ENCODE peak calls at places on chromosome 1, in seven cellular contexts. One of them, this sample, is unnamed.

GRCh38 chr1:89728381-89728780 is 92.5 kb upstream of the LRRC8D start:
- DNase-seq in fibroblast of mammary gland: no peak
- DNase-seq in ovary: no peak
- DNase-seq in uterus: no peak
- DNase-seq in foreskin keratinocyte: no peak
- DNase-seq in AG09319: no peak
- DNase-seq in K562: no peak
- DNase-seq in this sample: no peak

GRCh38 chr1:245591346-245592082 is 436.7 kb downstream of the KIF26B start:
- DNase-seq in uterus: no peak
- DNase-seq in ovary: no peak
- DNase-seq in foreskin keratinocyte: no peak
- DNase-seq in fibroblast of mammary gland: no peak
- DNase-seq in AG09319: no peak
- DNase-seq in K562: no peak
- DNase-seq in this sample: no peak

GRCh38 chr1:214108097-214108446 is 120.3 kb downstream of the PROX1 start:
- DNase-seq in fibroblast of mammary gland: no peak
- DNase-seq in ovary: no peak
- DNase-seq in uterus: no peak
- DNase-seq in foreskin keratinocyte: no peak
- DNase-seq in K562: no peak
- DNase-seq in AG09319: no peak
- DNase-seq in this sample: no peak

GRCh38 chr1:30806381-30807317 is 49.1 kb upstream of the LAPTM5 start:
- DNase-seq in uterus: no peak
- DNase-seq in K562: no peak
- DNase-seq in AG09319: no peak
- DNase-seq in fibroblast of mammary gland: no peak
- DNase-seq in ovary: no peak
- DNase-seq in foreskin keratinocyte: no peak
- DNase-seq in this sample: no peak

GRCh38 chr1:19921310-19921709 is 2.1 kb downstream of the PLA2G2E start:
- DNase-seq in K562: no peak
- DNase-seq in ovary: no peak
- DNase-seq in foreskin keratinocyte: no peak
- DNase-seq in uterus: no peak
- DNase-seq in AG09319: no peak
- DNase-seq in fibroblast of mammary gland: no peak
- DNase-seq in this sample: no peak

GRCh38 chr1:28073867-28074266 is 14.5 kb downstream of the EYA3 start:
- DNase-seq in fibroblast of mammary gland: no peak
- DNase-seq in uterus: no peak
- DNase-seq in foreskin keratinocyte: no peak
- DNase-seq in K562: no peak
- DNase-seq in ovary: no peak
- DNase-seq in AG09319: no peak
- DNase-seq in this sample: no peak

GRCh38 chr1:66999640-67000400 is 54.1 kb downstream of the SLC35D1 start:
- DNase-seq in K562: no peak
- DNase-seq in uterus: no peak
- DNase-seq in foreskin keratinocyte: no peak
- DNase-seq in fibroblast of mammary gland: no peak
- DNase-seq in AG09319: no peak
- DNase-seq in ovary: no peak
- DNase-seq in this sample: no peak

GRCh38 chr1:237270338-237270737 is 228.4 kb downstream of the RYR2 start:
- DNase-seq in fibroblast of mammary gland: no peak
- DNase-seq in uterus: no peak
- DNase-seq in AG09319: no peak
- DNase-seq in ovary: no peak
- DNase-seq in K562: no peak
- DNase-seq in foreskin keratinocyte: no peak
- DNase-seq in this sample: no peak

GRCh38 chr1:163290025-163290610 is 31.6 kb upstream of the NUF2 start:
- DNase-seq in ovary: no peak
- DNase-seq in fibroblast of mammary gland: peak; percentile 61
- DNase-seq in AG09319: peak; percentile 80
- DNase-seq in foreskin keratinocyte: no peak
- DNase-seq in K562: no peak
- DNase-seq in uterus: no peak
- DNase-seq in this sample: no peak

GRCh38 chr1:155979525-155980343 is 1.4 kb upstream of the ARHGEF2 start:
- DNase-seq in uterus: peak; percentile 56
- DNase-seq in fibroblast of mammary gland: no peak
- DNase-seq in foreskin keratinocyte: no peak
- DNase-seq in ovary: no peak
- DNase-seq in K562: peak; percentile 64
- DNase-seq in AG09319: no peak
- DNase-seq in this sample: no peak

GRCh38 chr1:155976913-155977606 is 1.3 kb downstream of the ARHGEF2 start:
- DNase-seq in K562: no peak
- DNase-seq in ovary: no peak
- DNase-seq in uterus: no peak
- DNase-seq in AG09319: no peak
- DNase-seq in fibroblast of mammary gland: no peak
- DNase-seq in foreskin keratinocyte: no peak
- DNase-seq in this sample: no peak

GRCh38 chr1:155978973-155979429 is 654 bp upstream of the ARHGEF2 start:
- DNase-seq in uterus: peak; percentile 56
- DNase-seq in foreskin keratinocyte: no peak
- DNase-seq in fibroblast of mammary gland: peak; percentile 44
- DNase-seq in AG09319: no peak
- DNase-seq in K562: peak; percentile 60
- DNase-seq in ovary: no peak
- DNase-seq in this sample: no peak

GRCh38 chr1:155977607-155978324 is 581 bp downstream of the ARHGEF2 start:
- DNase-seq in AG09319: no peak
- DNase-seq in K562: peak; percentile 86
- DNase-seq in uterus: peak; percentile 64
- DNase-seq in foreskin keratinocyte: no peak
- DNase-seq in ovary: peak; percentile 67
- DNase-seq in fibroblast of mammary gland: no peak
- DNase-seq in this sample: no peak

DNA sequence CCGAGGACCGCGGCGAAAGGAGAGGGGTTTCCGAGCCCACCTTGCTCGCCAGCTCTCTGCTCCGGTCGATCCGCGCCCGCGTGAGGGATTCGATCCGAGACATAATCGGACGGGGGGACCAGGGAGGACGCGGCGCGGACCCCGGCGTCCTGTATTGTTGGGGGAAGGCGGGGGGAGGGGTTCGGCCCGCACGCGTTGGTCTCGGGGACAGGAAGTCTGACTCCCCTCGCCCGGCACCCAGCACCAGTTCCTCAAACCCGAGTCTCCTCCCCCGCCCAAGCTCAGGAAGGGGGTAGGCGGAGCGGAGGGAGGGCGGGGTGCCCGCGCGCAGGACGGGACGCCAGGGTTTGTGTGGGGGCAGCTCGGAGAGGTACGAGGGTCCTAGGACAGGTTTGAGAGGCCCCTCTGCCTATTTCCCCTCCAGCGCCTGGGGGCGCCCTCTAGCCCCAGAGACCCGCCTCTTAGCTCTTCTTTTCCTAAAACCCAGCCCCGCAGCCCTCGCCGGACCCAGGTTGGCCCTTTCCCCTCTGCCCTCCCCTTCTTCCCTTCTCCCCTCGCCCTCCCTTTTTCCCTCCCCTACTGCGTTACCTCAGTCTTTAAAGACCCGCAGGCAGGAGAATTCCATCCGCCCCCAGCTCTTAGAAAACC is at the start of gene ARHGEF2:
- DNase-seq in AG09319: no peak
- DNase-seq in uterus: peak; percentile 84
- DNase-seq in fibroblast of mammary gland: peak; percentile 53
- DNase-seq in foreskin keratinocyte: no peak
- DNase-seq in K562: peak; percentile 88
- DNase-seq in ovary: peak; percentile 84
- DNase-seq in this sample: no peak
- TF ChIP-seq CTCF in AG09319: peak; percentile 27
- TF ChIP-seq CTCF in uterus: peak; percentile 20
- TF ChIP-seq CTCF in fibroblast of mammary gland: no peak
- TF ChIP-seq CTCF in foreskin keratinocyte: peak; percentile 31
- TF ChIP-seq CTCF in K562: peak; percentile 42
- TF ChIP-seq CTCF in ovary: peak; percentile 12
- TF ChIP-seq CTCF in this sample: peak; percentile 38

GRCh38 chr1:147246044-147246690 is 3.7 kb downstream of the CHD1L start:
- DNase-seq in fibroblast of mammary gland: peak; percentile 10
- DNase-seq in AG09319: no peak
- DNase-seq in uterus: no peak
- DNase-seq in K562: no peak
- DNase-seq in ovary: no peak
- DNase-seq in foreskin keratinocyte: no peak
- DNase-seq in this sample: no peak

GRCh38 chr1:147246910-147247655 is 4.6 kb downstream of the CHD1L start:
- DNase-seq in K562: no peak
- DNase-seq in uterus: no peak
- DNase-seq in AG09319: no peak
- DNase-seq in foreskin keratinocyte: no peak
- DNase-seq in ovary: no peak
- DNase-seq in fibroblast of mammary gland: peak; percentile 7
- DNase-seq in this sample: no peak

GRCh38 chr1:147243228-147243685 is 773 bp downstream of the CHD1L start:
- DNase-seq in ovary: peak; percentile 28
- DNase-seq in AG09319: no peak
- DNase-seq in fibroblast of mammary gland: no peak
- DNase-seq in K562: no peak
- DNase-seq in foreskin keratinocyte: no peak
- DNase-seq in uterus: peak; percentile 26
- DNase-seq in this sample: no peak

GRCh38 chr1:147245586-147246021 is 3.1 kb downstream of the CHD1L start:
- DNase-seq in foreskin keratinocyte: no peak
- DNase-seq in uterus: no peak
- DNase-seq in AG09319: no peak
- DNase-seq in K562: peak; percentile 27
- DNase-seq in ovary: no peak
- DNase-seq in fibroblast of mammary gland: peak; percentile 50
- DNase-seq in this sample: no peak

GRCh38 chr1:147245129-147245528 is 2.6 kb downstream of the CHD1L start:
- DNase-seq in foreskin keratinocyte: no peak
- DNase-seq in uterus: no peak
- DNase-seq in fibroblast of mammary gland: no peak
- DNase-seq in AG09319: no peak
- DNase-seq in ovary: no peak
- DNase-seq in K562: peak; percentile 50
- DNase-seq in this sample: no peak
- TF ChIP-seq CTCF in foreskin keratinocyte: no peak
- TF ChIP-seq CTCF in uterus: no peak
- TF ChIP-seq CTCF in fibroblast of mammary gland: no peak
- TF ChIP-seq CTCF in AG09319: no peak
- TF ChIP-seq CTCF in ovary: no peak
- TF ChIP-seq CTCF in K562: no peak
- TF ChIP-seq CTCF in this sample: no peak

GRCh38 chr1:178126261-178126660 is 32.4 kb downstream of the RASAL2 start:
- DNase-seq in fibroblast of mammary gland: peak; percentile 65
- DNase-seq in ovary: no peak
- DNase-seq in uterus: no peak
- DNase-seq in AG09319: no peak
- DNase-seq in foreskin keratinocyte: no peak
- DNase-seq in K562: no peak
- DNase-seq in this sample: no peak

GRCh38 chr1:178124115-178124514 is 30.2 kb downstream of the RASAL2 start:
- DNase-seq in ovary: no peak
- DNase-seq in foreskin keratinocyte: no peak
- DNase-seq in fibroblast of mammary gland: no peak
- DNase-seq in AG09319: no peak
- DNase-seq in uterus: no peak
- DNase-seq in K562: no peak
- DNase-seq in this sample: no peak

GRCh38 chr1:178122283-178122682 is 28.4 kb downstream of the RASAL2 start:
- DNase-seq in uterus: no peak
- DNase-seq in foreskin keratinocyte: no peak
- DNase-seq in AG09319: no peak
- DNase-seq in K562: no peak
- DNase-seq in ovary: no peak
- DNase-seq in fibroblast of mammary gland: peak; percentile 43
- DNase-seq in this sample: no peak

GRCh38 chr1:178126790-178127189 is 32.9 kb downstream of the RASAL2 start:
- DNase-seq in fibroblast of mammary gland: peak; percentile 98
- DNase-seq in AG09319: peak; percentile 27
- DNase-seq in ovary: no peak
- DNase-seq in foreskin keratinocyte: peak; percentile 92
- DNase-seq in uterus: no peak
- DNase-seq in K562: no peak
- DNase-seq in this sample: peak; percentile 90

GRCh38 chr1:178127482-178127881 is 33.6 kb downstream of the RASAL2 start:
- DNase-seq in ovary: no peak
- DNase-seq in fibroblast of mammary gland: no peak
- DNase-seq in AG09319: no peak
- DNase-seq in K562: no peak
- DNase-seq in foreskin keratinocyte: no peak
- DNase-seq in uterus: no peak
- DNase-seq in this sample: no peak
- TF ChIP-seq CTCF in ovary: no peak
- TF ChIP-seq CTCF in fibroblast of mammary gland: peak; percentile 3
- TF ChIP-seq CTCF in AG09319: no peak
- TF ChIP-seq CTCF in K562: no peak
- TF ChIP-seq CTCF in foreskin keratinocyte: peak; percentile 34
- TF ChIP-seq CTCF in uterus: no peak
- TF ChIP-seq CTCF in this sample: no peak

GRCh38 chr1:183577897-183578470 is 12.3 kb downstream of the NCF2 start:
- DNase-seq in foreskin keratinocyte: no peak
- DNase-seq in AG09319: no peak
- DNase-seq in fibroblast of mammary gland: no peak
- DNase-seq in ovary: no peak
- DNase-seq in uterus: no peak
- DNase-seq in K562: no peak
- DNase-seq in this sample: no peak

GRCh38 chr1:183578846-183579245 is 11.4 kb downstream of the NCF2 start:
- DNase-seq in ovary: no peak
- DNase-seq in foreskin keratinocyte: no peak
- DNase-seq in fibroblast of mammary gland: no peak
- DNase-seq in AG09319: no peak
- DNase-seq in K562: no peak
- DNase-seq in uterus: no peak
- DNase-seq in this sample: no peak

GRCh38 chr1:183575606-183576005 is 14.7 kb downstream of the NCF2 start:
- DNase-seq in uterus: no peak
- DNase-seq in foreskin keratinocyte: no peak
- DNase-seq in K562: no peak
- DNase-seq in fibroblast of mammary gland: no peak
- DNase-seq in ovary: no peak
- DNase-seq in AG09319: no peak
- DNase-seq in this sample: no peak

GRCh38 chr1:183580281-183580682 is 10.0 kb downstream of the NCF2 start:
- DNase-seq in ovary: no peak
- DNase-seq in K562: no peak
- DNase-seq in foreskin keratinocyte: no peak
- DNase-seq in fibroblast of mammary gland: peak; percentile 31
- DNase-seq in uterus: no peak
- DNase-seq in AG09319: no peak
- DNase-seq in this sample: no peak

DNA sequence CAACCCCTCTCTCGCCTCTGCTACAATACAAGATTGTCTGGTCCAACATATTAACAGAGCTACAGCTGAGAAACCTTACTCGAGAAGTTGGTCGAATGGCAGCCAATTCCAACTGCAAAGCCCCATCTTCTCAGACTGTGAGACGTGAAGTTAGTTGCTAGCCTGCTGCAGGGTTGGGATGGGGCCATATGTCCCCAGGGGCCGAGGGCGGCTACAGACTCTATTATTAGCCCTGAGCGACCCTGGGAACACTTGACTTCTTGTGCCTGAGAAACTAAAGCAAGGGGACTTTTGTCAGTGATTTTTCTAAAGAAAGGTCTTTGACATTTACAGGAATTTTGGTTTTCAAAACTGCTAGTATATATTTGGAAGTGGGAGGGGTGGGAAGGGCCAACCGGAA is 13.7 kb downstream of the NCF2 start:
- DNase-seq in AG09319: no peak
- DNase-seq in uterus: no peak
- DNase-seq in ovary: no peak
- DNase-seq in foreskin keratinocyte: no peak
- DNase-seq in fibroblast of mammary gland: no peak
- DNase-seq in K562: no peak
- DNase-seq in this sample: no peak
- TF ChIP-seq CTCF in AG09319: no peak
- TF ChIP-seq CTCF in uterus: no peak
- TF ChIP-seq CTCF in ovary: no peak
- TF ChIP-seq CTCF in foreskin keratinocyte: no peak
- TF ChIP-seq CTCF in fibroblast of mammary gland: no peak
- TF ChIP-seq CTCF in K562: no peak
- TF ChIP-seq CTCF in this sample: no peak